ENCODE peak calls at places on chromosomes 2 and 18, in ten cellular contexts. J is cardiac muscle cell, Q is uterus, A is H7, C is kidney, D is BE2C, X is mammary epithelial cell, P is A549, N is epithelial cell of esophagus, T is endothelial cell of umbilical vein. I is an unnamed sample.
A peak's percentile ranks its signal among the peaks of the same experiment; 100 is the strongest.

GRCh38 chr2:25228848-25229674 is 60.7 kb upstream of the POMC start:
- DNase-seq in D (peak; percentile 87), Q (peak; percentile 76), N (peak; percentile 80), J (peak; percentile 87), X (peak; percentile 62), T (peak; percentile 72), A (peak; percentile 96), P (peak; percentile 84), C (no peak), I (peak; percentile 41)

GRCh38 chr2:85785027-85785822 is 31.4 kb downstream of the ATOH8 start:
- DNase-seq in P (no peak), J (no peak), A (peak; percentile 72), C (peak; percentile 73), Q (no peak), N (no peak), X (no peak), D (no peak), T (no peak), I (no peak)

GRCh38 chr2:54503192-54503591 is 47.1 kb downstream of the SPTBN1 start:
- DNase-seq in A (peak; percentile 70), T (peak; percentile 66), Q (no peak), P (peak; percentile 60), N (peak; percentile 49), D (peak; percentile 75), J (peak; percentile 72), X (no peak), C (no peak), I (peak; percentile 75)

GRCh38 chr2:47089083-47089464 is 66.0 kb downstream of the STPG4 start:
- DNase-seq in J (no peak), N (peak; percentile 57), D (peak; percentile 71), X (peak; percentile 76), P (peak; percentile 79), A (peak; percentile 47), C (no peak), T (no peak), Q (no peak), I (no peak)

GRCh38 chr18:74268933-74269620 is 22.7 kb downstream of the CYB5A start:
- DNase-seq in D (peak; percentile 72), T (no peak), C (no peak), Q (no peak), X (no peak), N (no peak), A (no peak), J (no peak), P (no peak), I (no peak)

GRCh38 chr2:242030226-242030575 is 160.7 kb downstream of the RTP5 start:
- DNase-seq in T (no peak), D (no peak), N (no peak), P (no peak), Q (no peak), X (no peak), C (no peak), J (no peak), A (no peak), I (no peak)

GRCh38 chr2:133532919-133533318 is 35.3 kb downstream of the NCKAP5 start:
- DNase-seq in N (peak; percentile 83), D (no peak), J (no peak), P (peak; percentile 24), X (peak; percentile 84), T (no peak), A (no peak), C (no peak), Q (no peak), I (no peak)

GRCh38 chr2:54772110-54772509 is 48.6 kb downstream of the EML6 start:
- DNase-seq in P (no peak), C (no peak), N (peak; percentile 86), A (no peak), T (peak; percentile 69), J (no peak), D (no peak), Q (no peak), X (peak; percentile 73), I (no peak)

GRCh38 chr2:216742411-216742810 is 47.1 kb upstream of the IGFBP5 start:
- DNase-seq in Q (peak; percentile 81), A (no peak), J (no peak), D (no peak), C (peak; percentile 74), T (no peak), N (no peak), X (no peak), P (no peak), I (no peak)

GRCh38 chr2:240962371-240963064 is 35.9 kb upstream of the SNED1 start:
- DNase-seq in X (no peak), C (peak; percentile 95), J (no peak), Q (peak; percentile 89), D (peak; percentile 35), T (peak; percentile 32), N (no peak), A (peak; percentile 87), P (no peak), I (no peak)

GRCh38 chr2:235041918-235042575 is 90.2 kb downstream of the SH3BP4 start:
- DNase-seq in J (no peak), X (no peak), D (no peak), C (no peak), P (no peak), N (no peak), A (no peak), T (no peak), Q (no peak), I (no peak)

GRCh38 chr2:221096651-221097567 is 475.2 kb downstream of the EPHA4 start:
- DNase-seq in T (peak; percentile 15), X (peak; percentile 72), C (no peak), J (no peak), D (no peak), Q (no peak), N (peak; percentile 87), P (no peak), A (no peak), I (no peak)

GRCh38 chr18:44466997-44467396 is 213.7 kb upstream of the SETBP1 start:
- DNase-seq in C (no peak), X (no peak), P (no peak), Q (no peak), D (no peak), A (no peak), N (no peak), T (no peak), J (no peak), I (no peak)

GRCh38 chr18:655445-655844 is 2.0 kb upstream of the TYMS start:
- DNase-seq in A (no peak), T (no peak), J (no peak), C (no peak), N (no peak), P (no peak), X (no peak), Q (no peak), D (no peak), I (no peak)

GRCh38 chr2:201644001-201644400 is 698 bp upstream of the TMEM237 start:
- DNase-seq in N (peak; percentile 16), J (no peak), Q (peak; percentile 65), D (no peak), P (no peak), T (no peak), X (peak; percentile 40), C (no peak), A (no peak), I (no peak)
- H3K4me3 ChIP-seq in N (peak overlapping the region; percentile 96), J (peak overlapping the region; percentile 54), Q (peak overlapping the region; percentile 94), D (peak overlapping the region; percentile 71), P (no peak overlapping the region), T (no peak overlapping the region), X (peak overlapping the region; percentile 97), C (peak overlapping the region; percentile 98), A (no peak overlapping the region), I (no peak overlapping the region)

GRCh38 chr2:223062304-223062845 is 10.4 kb downstream of the KCNE4 start:
- DNase-seq in C (no peak), Q (no peak), J (no peak), A (no peak), T (no peak), X (no peak), P (no peak), N (no peak), D (no peak), I (no peak)
- H3K4me3 ChIP-seq in C (no peak overlapping the region), Q (no peak overlapping the region), J (no peak overlapping the region), A (no peak overlapping the region), T (no peak overlapping the region), X (no peak overlapping the region), P (no peak overlapping the region), N (no peak overlapping the region), D (no peak overlapping the region), I (no peak overlapping the region)

GRCh38 chr18:25190468-25190867 is 161.5 kb downstream of the ZNF521 start:
- DNase-seq in J (no peak), C (no peak), T (peak; percentile 56), Q (no peak), X (no peak), P (no peak), A (no peak), D (no peak), N (no peak), I (no peak)

GRCh38 chr18:25189391-25190185 is 162.4 kb downstream of the ZNF521 start:
- DNase-seq in D (no peak), T (no peak), C (no peak), Q (no peak), P (no peak), J (no peak), X (no peak), N (no peak), A (no peak), I (no peak)

GRCh38 chr18:25192065-25192464 is 159.9 kb downstream of the ZNF521 start:
- DNase-seq in P (no peak), D (no peak), X (no peak), C (no peak), J (no peak), N (no peak), T (no peak), A (no peak), Q (no peak), I (no peak)

GRCh38 chr18:25181993-25182392 is 170.0 kb downstream of the ZNF521 start:
- DNase-seq in Q (no peak), X (no peak), N (no peak), D (no peak), A (no peak), J (no peak), T (no peak), P (no peak), C (no peak), I (no peak)

GRCh38 chr18:25187582-25188291 is 164.2 kb downstream of the ZNF521 start:
- DNase-seq in C (no peak), D (no peak), Q (no peak), N (no peak), T (no peak), A (no peak), X (no peak), P (no peak), J (no peak), I (no peak)
- H3K4me3 ChIP-seq in C (no peak overlapping the region), D (no peak overlapping the region), Q (no peak overlapping the region), N (no peak overlapping the region), T (no peak overlapping the region), A (no peak overlapping the region), X (no peak overlapping the region), P (no peak overlapping the region), J (no peak overlapping the region), I (no peak overlapping the region)

DNA sequence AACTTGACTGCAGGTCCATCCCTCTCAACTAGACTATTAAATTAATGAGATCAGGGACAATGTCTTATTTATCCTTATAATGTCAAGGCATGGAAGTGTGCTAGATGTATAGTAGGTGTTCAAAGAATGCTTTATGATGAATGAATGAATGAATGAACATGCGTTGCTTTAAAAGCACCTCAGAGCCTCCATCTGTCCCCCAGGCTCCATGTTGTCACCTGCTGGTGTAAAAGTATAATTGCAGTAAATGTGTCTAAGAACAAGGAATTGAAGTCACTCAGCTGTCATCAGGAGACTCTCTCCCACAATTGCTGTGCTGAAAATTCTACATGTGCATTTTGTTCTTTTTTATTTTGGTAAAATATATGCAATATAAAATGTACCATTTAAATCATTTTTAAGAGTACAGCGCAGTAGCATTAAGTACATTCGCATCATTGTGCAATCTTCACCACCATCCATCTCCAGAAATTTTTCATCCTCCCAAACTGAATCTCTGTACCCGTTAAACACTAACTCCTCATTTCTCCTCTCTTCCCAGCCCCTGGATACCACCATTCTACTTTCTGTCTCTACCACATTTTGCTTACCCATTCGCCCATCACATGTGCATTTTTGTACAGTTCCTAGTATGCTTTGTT is 52.6 kb downstream of the GNAL start:
- DNase-seq in D (no peak), X (no peak), Q (no peak), P (peak; percentile 34), C (no peak), T (no peak), A (peak; percentile 72), J (no peak), N (peak; percentile 41), I (peak; percentile 12)
- H3K4me3 ChIP-seq in D (no peak overlapping the region), X (no peak overlapping the region), Q (no peak overlapping the region), P (no peak overlapping the region), C (no peak overlapping the region), T (no peak overlapping the region), A (no peak overlapping the region), J (no peak overlapping the region), N (no peak overlapping the region), I (no peak overlapping the region)